ENCODE peak calls at places on chromosomes 5 and 9, in four cellular contexts. A is heart right ventricle, Z is AG08396, D is brain microvascular endothelial cell. N is an unnamed sample.

GRCh38 chr5:32869216-32869615 is 158.1 kb downstream of the NPR3 start:
- DNase-seq in Z (peak), A (no peak), D (no peak), N (no peak)

GRCh38 chr5:1495525-1495897 is 28.2 kb downstream of the LPCAT1 start:
- DNase-seq in Z (no peak), D (peak), A (no peak), N (no peak)

GRCh38 chr9:37947987-37948386 is 44.1 kb upstream of the SLC25A51 start:
- DNase-seq in D (no peak), Z (no peak), A (no peak), N (no peak)

GRCh38 chr9:107650321-107650720 is 160.8 kb upstream of the KLF4 start:
- DNase-seq in Z (peak), A (no peak), D (peak), N (no peak)

GRCh38 chr5:1190915-1191314 is 10.5 kb upstream of the SLC6A19 start:
- DNase-seq in D (no peak), Z (no peak), A (no peak), N (peak)

GRCh38 chr5:8060235-8061139 is 191.5 kb downstream of the MTRR start:
- DNase-seq in Z (no peak), A (no peak), D (no peak), N (no peak)

GRCh38 chr5:135356522-135357318 is 42.3 kb downstream of the MACROH2A1 start:
- DNase-seq in D (peak), A (peak), Z (peak), N (no peak)

GRCh38 chr5:50808406-50808805 is 142.0 kb downstream of the PARP8 start:
- DNase-seq in D (no peak), Z (no peak), A (no peak), N (no peak)

GRCh38 chr5:10626473-10627013 is 62.7 kb downstream of the ANKRD33B start:
- DNase-seq in Z (peak), A (no peak), D (no peak), N (peak)

GRCh38 chr9:35658894-35659220 is 765 bp downstream of the CCDC107 start:
- DNase-seq in Z (peak), A (no peak), D (peak), N (no peak)

GRCh38 chr9:86077286-86077685 is 22.1 kb downstream of the GOLM1 start:
- DNase-seq in A (no peak), Z (no peak), D (no peak), N (no peak)

GRCh38 chr9:132673355-132673754 is 3.1 kb downstream of the GTF3C4 start:
- DNase-seq in Z (peak), D (peak), A (no peak), N (no peak)

GRCh38 chr9:134283111-134283515 is 43.1 kb upstream of the RXRA start:
- DNase-seq in A (peak), D (no peak), Z (peak), N (no peak)

GRCh38 chr5:96022971-96023370 is 61.3 kb upstream of the ELL2 start:
- DNase-seq in A (no peak), D (no peak), Z (no peak), N (no peak)

GRCh38 chr5:34927785-34928184 is 1.6 kb upstream of the DNAJC21 start:
- DNase-seq in Z (no peak), A (no peak), D (no peak), N (no peak)

GRCh38 chr5:19923742-19924141 is 64.3 kb downstream of the CDH18 start:
- DNase-seq in A (no peak), D (no peak), Z (no peak), N (no peak)

GRCh38 chr9:129669141-129669718 is 3.8 kb downstream of the PRRX2 start:
- DNase-seq in Z (peak), D (peak), A (no peak), N (no peak)

GRCh38 chr9:110601098-110601497 is 21.6 kb upstream of the SVEP1 start:
- DNase-seq in D (no peak), Z (no peak), A (no peak), N (no peak)